ENCODE peak calls at places on chromosomes 6 and 20, in nine cellular contexts. H is HFFc6; T is gastrocnemius medialis; O is AG09309; X is CD8-positive, alpha-beta T cell; Y is AG04450; J is B cell; C is astrocyte of the spinal cord; M is cardiac fibroblast. V is an unnamed sample.

GRCh38 chr6:113057567-113058053 is 710.5 kb downstream of the RFPL4B start:
- DNase-seq in H (no peak), T (no peak), O (no peak), X (no peak), Y (no peak), J (no peak), C (no peak), M (no peak), V (no peak)

GRCh38 chr20:49163696-49164095 is 24.4 kb downstream of the STAU1 start:
- DNase-seq in H (no peak), T (no peak), O (no peak), X (no peak), Y (no peak), J (no peak), C (no peak), M (no peak), V (no peak)

GRCh38 chr20:38873050-38873581 is 53.1 kb upstream of the FAM83D start:
- DNase-seq in H (no peak), T (no peak), O (no peak), X (peak; percentile 47), Y (no peak), J (peak; percentile 85), C (no peak), M (no peak), V (no peak)

GRCh38 chr20:53718142-53718481 is 124.5 kb upstream of the ZNF217 start:
- DNase-seq in H (no peak), T (no peak), O (no peak), X (no peak), Y (no peak), J (no peak), C (no peak), M (no peak), V (no peak)

GRCh38 chr6:141199074-141199473 is 933.7 kb upstream of the GJE1 start:
- DNase-seq in H (no peak), T (no peak), O (no peak), X (no peak), Y (peak; percentile 68), J (no peak), C (peak; percentile 16), M (no peak), V (no peak)

GRCh38 chr6:105021399-105021798 is 64.5 kb downstream of the LIN28B start:
- DNase-seq in H (no peak), T (no peak), O (no peak), X (no peak), Y (no peak), J (no peak), C (no peak), M (no peak), V (no peak)

GRCh38 chr6:90123796-90124195 is 172.8 kb downstream of the BACH2 start:
- DNase-seq in H (no peak), T (no peak), O (no peak), X (no peak), Y (no peak), J (no peak), C (no peak), M (no peak), V (no peak)

GRCh38 chr20:10637563-10637962 is 36.2 kb downstream of the JAG1 start:
- DNase-seq in H (no peak), T (no peak), O (no peak), X (no peak), Y (no peak), J (no peak), C (peak; percentile 62), M (no peak), V (no peak)

GRCh38 chr20:43942661-43943285 is 28.1 kb downstream of the TOX2 start:
- DNase-seq in H (peak; percentile 70), T (no peak), O (peak; percentile 42), X (no peak), Y (no peak), J (no peak), C (peak; percentile 84), M (peak; percentile 79), V (no peak)

GRCh38 chr20:25389858-25390537 is 637 bp downstream of the ABHD12 start:
- DNase-seq in H (no peak), T (peak; percentile 25), O (no peak), X (no peak), Y (no peak), J (no peak), C (no peak), M (no peak), V (no peak)

GRCh38 chr20:61886721-61887658 is 178.7 kb downstream of the TAF4 start:
- DNase-seq in H (peak; percentile 13), T (no peak), O (no peak), X (no peak), Y (no peak), J (no peak), C (peak; percentile 32), M (peak; percentile 46), V (no peak)

GRCh38 chr20:59752101-59752586 is 147.8 kb downstream of the PHACTR3 start:
- DNase-seq in H (no peak), T (no peak), O (no peak), X (no peak), Y (no peak), J (no peak), C (no peak), M (no peak), V (no peak)

GRCh38 chr6:131949615-131949908 is 1.6 kb downstream of the CCN2 start:
- DNase-seq in H (peak; percentile 96), T (no peak), O (peak; percentile 89), X (no peak), Y (peak; percentile 78), J (no peak), C (no peak), M (peak; percentile 93), V (no peak)

DNA sequence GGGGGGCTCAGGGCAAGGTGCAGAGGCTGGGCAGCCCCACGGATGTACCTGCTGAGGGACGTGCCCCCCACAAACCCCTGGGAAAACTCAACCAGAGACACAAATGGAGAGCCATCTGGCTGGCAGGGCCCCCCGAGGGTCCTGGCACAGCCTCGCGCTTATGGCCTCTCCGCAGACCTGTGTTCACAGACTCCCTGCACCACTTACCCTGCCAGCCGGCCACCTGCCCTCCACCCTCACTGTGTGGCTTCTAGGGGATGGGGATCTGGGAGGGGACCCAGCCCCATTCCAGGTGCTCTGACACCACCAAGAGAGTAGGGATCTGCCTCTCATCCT is 3.4 kb upstream of the ZBTB46 start:
- DNase-seq in H (no peak), T (no peak), O (no peak), X (no peak), Y (no peak), J (no peak), C (no peak), M (no peak), V (no peak)
- TF ChIP-seq CTCF in H (no peak), T (no peak), O (no peak), X (no peak), Y (no peak), J (no peak), C (no peak), M (no peak), V (no peak)

GRCh38 chr20:1964659-1965405 is 29.0 kb downstream of the PDYN start:
- DNase-seq in H (no peak), T (no peak), O (no peak), X (no peak), Y (no peak), J (no peak), C (no peak), M (no peak), V (no peak)
- TF ChIP-seq CTCF in H (no peak), T (no peak), O (peak; percentile 26), X (no peak), Y (peak; percentile 35), J (no peak), C (peak; percentile 14), M (peak; percentile 39), V (no peak)

DNA sequence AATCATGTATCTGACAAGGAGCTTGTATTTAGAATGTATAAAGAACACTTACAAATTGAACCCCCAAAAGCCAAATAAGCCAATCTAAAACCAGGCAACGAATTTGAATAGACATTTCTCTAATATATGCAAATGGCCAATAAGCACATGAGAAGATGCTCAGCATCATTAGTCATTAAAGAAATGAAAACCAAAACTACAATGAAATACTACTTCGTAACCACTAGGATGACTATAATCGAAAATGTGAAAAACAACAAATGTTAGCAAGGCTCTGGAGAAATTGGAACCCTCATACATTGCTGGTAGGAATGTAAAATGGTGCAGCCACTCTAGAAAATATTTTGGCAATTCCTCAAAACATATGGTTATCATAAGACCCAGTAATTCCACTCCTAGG is 105.8 kb upstream of the TOP1 start:
- DNase-seq in H (no peak), T (no peak), O (no peak), X (no peak), Y (no peak), J (no peak), C (no peak), M (no peak), V (no peak)
- TF ChIP-seq CTCF in H (peak; percentile 15), T (no peak), O (no peak), X (no peak), Y (no peak), J (no peak), C (no peak), M (no peak), V (no peak)

GRCh38 chr6:32111424-32112066 is 2.4 kb upstream of the TNXB start:
- DNase-seq in H (no peak), T (peak; percentile 73), O (no peak), X (no peak), Y (no peak), J (no peak), C (no peak), M (no peak), V (no peak)

GRCh38 chr6:32115623-32116022 is 6.5 kb upstream of the TNXB start:
- DNase-seq in H (no peak), T (no peak), O (no peak), X (no peak), Y (no peak), J (no peak), C (no peak), M (peak; percentile 20), V (no peak)

GRCh38 chr6:32114853-32115252 is 5.7 kb upstream of the TNXB start:
- DNase-seq in H (peak; percentile 91), T (no peak), O (no peak), X (no peak), Y (no peak), J (no peak), C (no peak), M (peak; percentile 89), V (no peak)

GRCh38 chr6:32112436-32112980 is 3.4 kb upstream of the TNXB start:
- DNase-seq in H (no peak), T (peak; percentile 64), O (no peak), X (no peak), Y (no peak), J (no peak), C (no peak), M (peak; percentile 22), V (no peak)

DNA sequence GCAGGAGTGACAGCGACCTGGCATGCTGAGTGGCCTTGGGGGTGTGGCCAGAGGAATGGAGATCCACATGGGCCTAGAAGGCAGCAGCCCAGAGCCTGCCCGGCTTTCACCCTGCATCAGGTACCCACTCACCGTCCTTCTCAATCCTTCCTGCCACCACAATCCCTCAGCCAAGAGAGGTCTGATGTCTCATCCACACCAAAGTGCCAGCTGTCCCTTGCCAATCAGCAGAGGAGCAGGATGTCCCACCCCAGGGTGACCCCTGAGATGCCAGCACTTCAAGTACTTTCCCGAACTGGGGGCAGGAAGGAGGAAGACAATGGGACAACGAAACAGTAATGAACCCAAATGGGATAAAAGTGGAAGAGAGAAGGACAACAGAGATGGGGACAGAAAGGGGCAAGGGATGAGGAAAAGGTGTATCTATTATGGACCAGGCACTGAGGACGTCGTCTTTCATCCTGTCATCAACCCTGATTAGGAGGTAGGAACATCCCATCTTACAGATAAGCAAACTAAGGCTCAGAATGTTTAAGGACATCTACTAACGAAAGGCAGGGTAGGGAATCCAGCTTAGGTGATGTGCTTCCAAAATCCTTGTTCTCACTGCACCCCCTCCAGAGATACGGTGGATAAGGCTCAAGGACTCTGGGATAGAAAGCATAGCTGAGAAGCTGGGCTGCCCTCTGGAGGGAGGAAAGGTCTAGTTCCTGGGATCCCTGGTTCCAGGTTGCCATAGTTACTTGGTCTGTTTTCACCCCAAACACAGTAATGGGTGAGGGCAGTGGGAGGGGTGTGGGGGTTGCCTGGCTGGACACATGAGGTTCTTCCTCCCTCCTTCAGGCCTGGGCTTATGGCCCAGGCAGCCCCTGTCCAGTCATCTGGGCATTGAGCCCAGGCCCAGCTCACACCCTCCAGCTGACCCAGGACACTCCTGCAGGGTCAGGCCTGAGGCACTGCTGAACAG is 4.5 kb upstream of the TNXB start:
- DNase-seq in H (peak; percentile 99), T (peak; percentile 79), O (peak; percentile 81), X (no peak), Y (peak; percentile 81), J (no peak), C (peak; percentile 93), M (peak; percentile 98), V (peak; percentile 75)
- TF ChIP-seq CTCF in H (peak; percentile 76), T (no peak), O (peak; percentile 69), X (no peak), Y (peak; percentile 60), J (no peak), C (peak; percentile 51), M (peak; percentile 71), V (no peak)